ENCODE peak calls at places on chromosomes 2 and 18, in seven cellular contexts. Y is stimulated activated CD4-positive, alpha-beta T cell treated with anti-CD3 and anti-CD28 coated beads, Interleukin-12 subunit alpha, Interleukin-12 subunit beta, amount 100 ng/mL, for 4 hours; D is non-pigmented ciliary epithelial cell; E is mesendoderm; B is Caco-2; O is iris pigment epithelial cell; A is CD4-positive, alpha-beta T cell. P is an unnamed sample.

GRCh38 chr2:220117010-220117409 is 489.6 kb downstream of the SLC4A3 start:
- DNase-seq in B (no peak), A (no peak), Y (no peak), E (no peak), D (no peak), O (no peak), P (no peak)

GRCh38 chr2:108570416-108570815 is 36.1 kb downstream of the LIMS1 start:
- DNase-seq in Y (no peak), D (no peak), A (no peak), O (peak; percentile 89), E (peak; percentile 57), B (no peak), P (no peak)

GRCh38 chr2:43251171-43251731 is 24.8 kb upstream of the ZFP36L2 start:
- DNase-seq in B (no peak), E (peak; percentile 45), Y (no peak), A (no peak), D (no peak), O (peak; percentile 74), P (no peak)

GRCh38 chr18:79634593-79634992 is 45.0 kb upstream of the CTDP1 start:
- DNase-seq in B (no peak), O (peak; percentile 16), D (no peak), Y (no peak), A (no peak), E (no peak), P (no peak)

GRCh38 chr18:27991391-27991790 is 185.5 kb downstream of the CDH2 start:
- DNase-seq in E (no peak), B (no peak), D (no peak), Y (no peak), A (no peak), O (no peak), P (no peak)

GRCh38 chr2:65204461-65205230 is 23.0 kb upstream of the ACTR2 start:
- DNase-seq in D (no peak), O (no peak), B (no peak), A (peak; percentile 1), E (no peak), Y (no peak), P (peak; percentile 32)

GRCh38 chr2:238846503-238847431 is 1.1 kb upstream of the TWIST2 start:
- DNase-seq in O (peak; percentile 49), E (peak; percentile 54), Y (no peak), B (no peak), A (no peak), D (no peak), P (no peak)

GRCh38 chr2:99613992-99614391 is 124.2 kb upstream of the REV1 start:
- DNase-seq in Y (no peak), D (no peak), A (no peak), E (no peak), B (no peak), O (no peak), P (no peak)

GRCh38 chr2:18645315-18645714 is 55.9 kb upstream of the NT5C1B start:
- DNase-seq in B (no peak), Y (no peak), D (no peak), A (no peak), E (no peak), O (peak; percentile 44), P (no peak)

GRCh38 chr2:218003994-218004419 is 1.2 kb upstream of the TNS1 start:
- DNase-seq in O (peak; percentile 91), A (no peak), Y (no peak), E (no peak), B (no peak), D (no peak), P (no peak)

GRCh38 chr2:105118960-105119359 is 81.1 kb downstream of the MRPS9 start:
- DNase-seq in A (no peak), Y (no peak), B (no peak), O (no peak), E (peak; percentile 63), D (no peak), P (no peak)

GRCh38 chr2:120952318-120952717 is 216.7 kb downstream of the GLI2 start:
- DNase-seq in A (no peak), E (no peak), Y (no peak), D (no peak), O (peak; percentile 80), B (no peak), P (no peak)

GRCh38 chr2:98172150-98172765 is 85.3 kb downstream of the VWA3B start:
- DNase-seq in B (no peak), D (no peak), Y (no peak), A (no peak), O (no peak), E (no peak), P (no peak)

GRCh38 chr2:184363213-184363612 is 235.1 kb upstream of the ZNF804A start:
- DNase-seq in D (no peak), O (no peak), Y (no peak), E (no peak), A (no peak), B (peak; percentile 11), P (no peak)

GRCh38 chr2:241036397-241036963 is 38.1 kb downstream of the SNED1 start:
- DNase-seq in E (peak; percentile 22), D (no peak), A (peak; percentile 47), B (peak; percentile 39), O (no peak), Y (peak; percentile 31), P (peak; percentile 13)

GRCh38 chr2:9422321-9423099 is 818 bp downstream of the ITGB1BP1 start:
- DNase-seq in Y (peak; percentile 31), B (peak; percentile 34), O (peak; percentile 39), D (no peak), E (peak; percentile 64), A (peak; percentile 38), P (peak; percentile 58)

GRCh38 chr18:6009751-6010150 is 114.4 kb upstream of the TMEM200C start:
- DNase-seq in E (no peak), O (peak; percentile 63), Y (no peak), B (no peak), A (no peak), D (no peak), P (no peak)

GRCh38 chr2:72139871-72140620 is 7.6 kb downstream of the CYP26B1 start:
- DNase-seq in D (no peak), E (no peak), Y (no peak), O (no peak), A (no peak), B (no peak), P (no peak)

GRCh38 chr2:68388772-68389171 is 23.7 kb downstream of the PLEK start:
- DNase-seq in A (no peak), D (no peak), O (no peak), E (no peak), B (no peak), Y (no peak), P (no peak)

P was measured in small intestine.